ENCODE peak calls at places on chromosomes 1 and 21, in eight cellular contexts. U is lower leg skin; P is endodermal cell; G is CD4-positive, alpha-beta T cell; D is IMR-90; B is lower lobe of right lung; T is fibroblast of the aortic adventitia; Y is tibial nerve. E is an unnamed sample.

GRCh38 chr1:151641229-151641628 is 29.4 kb downstream of the SNX27 start:
- DNase-seq in U (no peak), P (no peak), G (no peak), D (no peak), B (no peak), T (no peak), Y (no peak), E (no peak)

GRCh38 chr1:1907098-1907736 is 7.8 kb upstream of the CALML6 start:
- DNase-seq in U (peak), P (no peak), G (no peak), D (no peak), B (peak), T (peak), Y (no peak), E (peak)

GRCh38 chr21:32207096-32207716 is 71.6 kb downstream of the MIS18A start:
- DNase-seq in U (no peak), P (no peak), G (no peak), D (no peak), B (no peak), T (no peak), Y (no peak), E (no peak)

GRCh38 chr1:37430074-37430985 is 44.0 kb upstream of the ZC3H12A start:
- DNase-seq in U (no peak), P (no peak), G (no peak), D (no peak), B (no peak), T (no peak), Y (no peak), E (no peak)

GRCh38 chr1:169694304-169694703 is 17.1 kb downstream of the SELL start:
- DNase-seq in U (no peak), P (no peak), G (no peak), D (no peak), B (no peak), T (no peak), Y (no peak), E (no peak)

GRCh38 chr21:43361127-43361492 is 65.8 kb downstream of the SIK1 start:
- DNase-seq in U (no peak), P (peak), G (peak), D (peak), B (no peak), T (no peak), Y (no peak), E (no peak)

GRCh38 chr1:195294911-195295310 is 1313.3 kb downstream of the KCNT2 start:
- DNase-seq in U (no peak), P (no peak), G (no peak), D (no peak), B (no peak), T (no peak), Y (no peak), E (no peak)

GRCh38 chr1:115337633-115338456 is at the start of gene NGF:
- DNase-seq in U (peak), P (peak), G (no peak), D (peak), B (peak), T (peak), Y (peak), E (no peak)

GRCh38 chr1:54253480-54253879 is 53.5 kb downstream of the MRPL37 start:
- DNase-seq in U (no peak), P (no peak), G (no peak), D (peak), B (no peak), T (peak), Y (peak), E (no peak)

GRCh38 chr1:203126151-203126865 is 1.2 kb upstream of the ADORA1 start:
- DNase-seq in U (peak), P (peak), G (no peak), D (peak), B (no peak), T (peak), Y (no peak), E (no peak)

GRCh38 chr1:109781807-109782206 is 18.1 kb upstream of the EPS8L3 start:
- DNase-seq in U (no peak), P (no peak), G (no peak), D (no peak), B (no peak), T (no peak), Y (no peak), E (no peak)

GRCh38 chr1:181061891-181062777 is 26.4 kb upstream of the IER5 start:
- DNase-seq in U (no peak), P (no peak), G (no peak), D (no peak), B (peak), T (no peak), Y (no peak), E (peak)

GRCh38 chr1:76501576-76502219 is 365.6 kb upstream of the ST6GALNAC5 start:
- DNase-seq in U (no peak), P (peak), G (no peak), D (no peak), B (no peak), T (no peak), Y (no peak), E (no peak)

GRCh38 chr1:45141247-45142003 is 65.0 kb downstream of the ZSWIM5 start:
- DNase-seq in U (no peak), P (no peak), G (no peak), D (no peak), B (no peak), T (no peak), Y (no peak), E (no peak)

GRCh38 chr1:47423872-47424271 is 7.8 kb downstream of the FOXE3 start:
- DNase-seq in U (no peak), P (no peak), G (no peak), D (no peak), B (no peak), T (no peak), Y (no peak), E (no peak)
- TF ChIP-seq CTCF in U (no peak), P (no peak), G (no peak), D (no peak), B (no peak), T (no peak), Y (no peak), E (no peak)

GRCh38 chr1:93749894-93750301 is 68.3 kb upstream of the BCAR3 start:
- DNase-seq in U (no peak), P (peak), G (no peak), D (no peak), B (no peak), T (no peak), Y (no peak), E (no peak)
- TF ChIP-seq CTCF in U (no peak), P (peak), G (no peak), D (peak), B (peak), T (peak), Y (no peak), E (peak)

GRCh38 chr1:153355445-153356071 is 2.1 kb upstream of the S100A9 start:
- DNase-seq in U (no peak), P (peak), G (peak), D (peak), B (peak), T (peak), Y (no peak), E (peak)
- TF ChIP-seq CTCF in U (peak), P (peak), G (no peak), D (peak), B (peak), T (peak), Y (no peak), E (peak)

DNA sequence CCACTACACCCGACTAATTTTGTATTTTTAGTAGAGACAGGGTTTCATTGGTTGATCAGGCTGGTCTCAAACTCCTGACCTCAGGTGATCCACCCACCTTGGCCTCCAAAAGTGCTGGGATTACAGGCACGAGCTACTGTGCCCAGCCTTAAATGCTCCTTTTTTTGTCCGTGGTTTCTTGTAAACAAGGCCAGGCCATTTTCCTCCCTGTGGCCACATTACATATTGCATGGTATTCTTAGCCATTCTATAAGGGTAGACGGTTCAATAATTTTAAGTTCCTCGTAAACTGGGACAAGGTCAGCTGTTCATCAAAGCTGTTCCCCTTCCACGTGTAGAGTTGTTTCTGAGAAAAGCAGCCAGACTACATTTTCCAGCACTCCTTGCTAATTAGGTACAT is 10.3 kb upstream of the LUZP1 start:
- DNase-seq in U (no peak), P (no peak), G (no peak), D (peak), B (no peak), T (peak), Y (no peak), E (no peak)
- TF ChIP-seq CTCF in U (no peak), P (peak), G (no peak), D (peak), B (peak), T (peak), Y (peak), E (peak)

GRCh38 chr1:177976596-177976995 is 6.7 kb upstream of the SEC16B start:
- DNase-seq in U (no peak), P (no peak), G (no peak), D (no peak), B (no peak), T (no peak), Y (no peak), E (no peak)

GRCh38 chr1:177979272-177979671 is 9.4 kb upstream of the SEC16B start:
- DNase-seq in U (no peak), P (no peak), G (no peak), D (no peak), B (no peak), T (no peak), Y (no peak), E (no peak)

GRCh38 chr1:177975588-177976495 is 6.0 kb upstream of the SEC16B start:
- DNase-seq in U (no peak), P (no peak), G (no peak), D (peak), B (no peak), T (peak), Y (no peak), E (no peak)

GRCh38 chr1:177981186-177981585 is 11.3 kb upstream of the SEC16B start:
- DNase-seq in U (no peak), P (no peak), G (no peak), D (no peak), B (no peak), T (no peak), Y (no peak), E (no peak)

GRCh38 chr1:177978530-177978929 is 8.7 kb upstream of the SEC16B start:
- DNase-seq in U (no peak), P (no peak), G (no peak), D (no peak), B (no peak), T (no peak), Y (no peak), E (no peak)
- TF ChIP-seq CTCF in U (no peak), P (no peak), G (no peak), D (no peak), B (no peak), T (no peak), Y (no peak), E (no peak)

GRCh38 chr1:154465621-154466020 is 36.4 kb upstream of the TDRD10 start:
- DNase-seq in U (no peak), P (no peak), G (no peak), D (no peak), B (no peak), T (no peak), Y (no peak), E (no peak)

GRCh38 chr1:154467768-154468102 is 34.3 kb upstream of the TDRD10 start:
- DNase-seq in U (no peak), P (no peak), G (no peak), D (no peak), B (no peak), T (no peak), Y (no peak), E (no peak)

GRCh38 chr1:154466136-154466665 is 35.8 kb upstream of the TDRD10 start:
- DNase-seq in U (no peak), P (peak), G (no peak), D (no peak), B (no peak), T (no peak), Y (no peak), E (no peak)

GRCh38 chr1:154468480-154469240 is 33.4 kb upstream of the TDRD10 start:
- DNase-seq in U (no peak), P (no peak), G (no peak), D (no peak), B (no peak), T (no peak), Y (no peak), E (no peak)

GRCh38 chr1:154466879-154467767 is 34.9 kb upstream of the TDRD10 start:
- DNase-seq in U (no peak), P (peak), G (no peak), D (no peak), B (no peak), T (no peak), Y (no peak), E (no peak)
- TF ChIP-seq CTCF in U (no peak), P (peak), G (no peak), D (no peak), B (no peak), T (peak), Y (no peak), E (no peak)

GRCh38 chr1:232317336-232317735 is 312.6 kb downstream of the SIPA1L2 start:
- DNase-seq in U (no peak), P (no peak), G (no peak), D (no peak), B (no peak), T (no peak), Y (no peak), E (no peak)

GRCh38 chr1:232319518-232319917 is 310.4 kb downstream of the SIPA1L2 start:
- DNase-seq in U (no peak), P (no peak), G (no peak), D (no peak), B (no peak), T (no peak), Y (no peak), E (no peak)

GRCh38 chr1:232318143-232318542 is 311.8 kb downstream of the SIPA1L2 start:
- DNase-seq in U (no peak), P (no peak), G (no peak), D (no peak), B (no peak), T (no peak), Y (no peak), E (no peak)

GRCh38 chr1:232319106-232319505 is 310.8 kb downstream of the SIPA1L2 start:
- DNase-seq in U (no peak), P (no peak), G (no peak), D (no peak), B (peak), T (no peak), Y (no peak), E (no peak)

GRCh38 chr1:232322162-232322734 is 307.7 kb downstream of the SIPA1L2 start:
- DNase-seq in U (no peak), P (no peak), G (no peak), D (no peak), B (no peak), T (no peak), Y (no peak), E (no peak)
- TF ChIP-seq CTCF in U (no peak), P (no peak), G (no peak), D (no peak), B (no peak), T (no peak), Y (no peak), E (no peak)

DNA sequence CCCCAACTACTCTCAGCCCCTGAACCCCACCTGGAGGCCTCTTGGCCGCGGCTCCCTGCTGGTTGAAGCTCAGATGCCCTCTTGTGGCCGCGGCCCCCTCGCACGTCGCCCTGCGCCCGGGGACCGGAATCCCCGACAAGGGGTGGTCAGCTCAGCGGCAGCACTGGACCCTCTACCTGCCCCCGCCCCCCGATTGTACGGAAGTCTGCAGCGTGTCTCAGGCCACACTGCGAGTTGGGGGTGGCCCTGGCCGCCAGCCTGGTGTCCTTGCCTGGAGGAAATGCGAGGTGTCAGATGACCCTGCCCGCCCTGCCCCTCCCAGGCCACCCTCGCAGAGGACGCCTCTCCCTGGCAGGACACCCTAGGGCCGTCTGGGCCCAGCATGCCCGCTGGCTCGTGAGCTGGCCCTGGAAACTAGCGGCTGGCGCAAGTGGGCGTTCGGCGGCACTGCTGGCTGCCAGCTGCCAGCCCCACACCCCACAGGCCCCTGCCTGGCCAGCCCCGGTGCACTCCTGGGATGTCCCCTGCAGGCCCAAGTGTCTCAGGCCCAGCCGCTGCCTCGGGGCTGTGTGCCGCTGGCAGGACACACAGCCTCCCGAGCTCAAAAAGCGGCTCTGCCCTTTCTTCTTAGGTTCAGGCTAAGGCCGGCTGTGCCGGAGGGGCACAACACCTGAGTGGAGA is 60.8 kb downstream of the EDN2 start:
- DNase-seq in U (no peak), P (peak), G (no peak), D (no peak), B (peak), T (no peak), Y (no peak), E (no peak)
- TF ChIP-seq CTCF in U (no peak), P (peak), G (no peak), D (no peak), B (peak), T (no peak), Y (no peak), E (peak)

GRCh38 chr1:214370585-214370984 is 89.6 kb downstream of the SMYD2 start:
- DNase-seq in U (no peak), P (no peak), G (no peak), D (no peak), B (no peak), T (no peak), Y (no peak), E (no peak)

GRCh38 chr1:214372092-214372491 is 91.1 kb downstream of the SMYD2 start:
- DNase-seq in U (no peak), P (no peak), G (no peak), D (no peak), B (no peak), T (peak), Y (no peak), E (no peak)

GRCh38 chr1:214369364-214369763 is 88.4 kb downstream of the SMYD2 start:
- DNase-seq in U (no peak), P (no peak), G (no peak), D (no peak), B (no peak), T (no peak), Y (no peak), E (no peak)

GRCh38 chr1:214364335-214364734 is 83.4 kb downstream of the SMYD2 start:
- DNase-seq in U (no peak), P (peak), G (no peak), D (no peak), B (no peak), T (peak), Y (no peak), E (no peak)

GRCh38 chr1:214367841-214368240 is 86.9 kb downstream of the SMYD2 start:
- DNase-seq in U (no peak), P (no peak), G (no peak), D (no peak), B (no peak), T (no peak), Y (no peak), E (no peak)
- TF ChIP-seq CTCF in U (no peak), P (no peak), G (no peak), D (no peak), B (no peak), T (no peak), Y (no peak), E (no peak)

E was measured in CD14-positive monocyte.